ENCODE peak calls at places on chromosomes 11 and 22, in ten cellular contexts. H, R, G, L, V, A, T, Y, O and X are unnamed samples.

GRCh38 chr11:112453601-112454577 is 193.2 kb upstream of the PLET1 start:
- DNase-seq in A (peak), V (peak), O (no peak), G (no peak), L (peak), R (no peak), T (no peak), H (no peak), Y (no peak), X (peak)

GRCh38 chr22:31630331-31631329 is 31.4 kb downstream of the PISD start:
- DNase-seq in V (peak), G (peak), Y (peak), O (no peak), H (peak), T (peak), R (peak), L (peak), A (peak), X (peak)

GRCh38 chr11:12889243-12889642 is 119.9 kb upstream of the RASSF10 start:
- DNase-seq in T (no peak), G (no peak), A (peak), L (no peak), R (no peak), O (no peak), V (no peak), Y (no peak), H (no peak), X (no peak)

GRCh38 chr11:1772270-1773130 is 8.8 kb upstream of the CTSD start:
- DNase-seq in H (peak), L (peak), G (peak), T (no peak), A (peak), Y (peak), O (no peak), V (peak), R (no peak), X (no peak)

GRCh38 chr22:42865536-42865935 is 8.5 kb upstream of the ARFGAP3 start:
- DNase-seq in V (no peak), G (no peak), R (no peak), O (no peak), L (no peak), Y (no peak), T (no peak), A (no peak), H (no peak), X (no peak)

GRCh38 chr22:40635008-40635939 is 1.2 kb downstream of the MRTFA start:
- DNase-seq in O (no peak), Y (peak), A (no peak), L (no peak), V (no peak), H (no peak), T (no peak), G (no peak), R (no peak), X (no peak)

GRCh38 chr11:72712168-72712721 is 38.0 kb upstream of the PDE2A start:
- DNase-seq in G (peak), Y (peak), H (no peak), V (no peak), L (no peak), R (no peak), O (no peak), T (peak), A (no peak), X (no peak)

GRCh38 chr22:25054943-25055511 is 102.5 kb downstream of the KIAA1671 start:
- DNase-seq in R (no peak), Y (no peak), G (no peak), T (no peak), H (no peak), A (peak), O (no peak), L (no peak), V (no peak), X (peak)

GRCh38 chr11:95152878-95153856 is 63.5 kb downstream of the ENDOD1 start:
- DNase-seq in Y (no peak), V (no peak), G (no peak), A (no peak), H (no peak), O (no peak), T (no peak), L (no peak), R (no peak), X (no peak)

GRCh38 chr22:29431986-29432385 is 6.4 kb upstream of the RFPL1 start:
- DNase-seq in V (no peak), Y (no peak), R (no peak), O (no peak), G (no peak), A (no peak), L (no peak), H (no peak), T (no peak), X (no peak)